ENCODE peak calls at places on chromosome 19, in seven cellular contexts. V is NCI-H1105 treated with DMSO at 0.1 percent for 48 hours; D is stimulated activated CD4-positive, alpha-beta T cell treated with anti-CD3 and anti-CD28 coated beads, Interleukin-15, amount 100 ng/mL, for 24 hours; L is activated T-helper 1 cell treated with Interleukin-2 at 50 U/mL for 16 hours; R is AG09309; A is B cell; J is amniotic stem cell. S is an unnamed sample.

GRCh38 chr19:51702103-51702753 is 9.1 kb downstream of the SPACA6 start:
- DNase-seq in A (no peak), V (no peak), J (no peak), L (no peak), D (peak), R (no peak), S (no peak)

GRCh38 chr19:57305056-57305455 is 15.2 kb upstream of the ZNF543 start:
- DNase-seq in L (no peak), D (no peak), R (no peak), V (no peak), J (no peak), A (no peak), S (no peak)

GRCh38 chr19:39867133-39867532 is 21.0 kb upstream of the FBL start:
- DNase-seq in R (no peak), L (no peak), A (no peak), D (no peak), J (no peak), V (no peak), S (no peak)

GRCh38 chr19:43723588-43723987 is 7.7 kb downstream of the IRGC start:
- DNase-seq in D (no peak), R (no peak), A (no peak), V (no peak), L (no peak), J (no peak), S (no peak)

GRCh38 chr19:35903550-35904179 is 1.3 kb downstream of the HCST start:
- DNase-seq in V (no peak), J (peak), L (peak), A (peak), R (no peak), D (peak), S (peak)

GRCh38 chr19:934865-935422 is 9.1 kb downstream of the ARID3A start:
- DNase-seq in J (no peak), A (no peak), D (no peak), V (no peak), R (no peak), L (no peak), S (peak)

GRCh38 chr19:1094655-1094977 is 559 bp downstream of the POLR2E start:
- DNase-seq in A (no peak), J (no peak), R (no peak), L (no peak), D (no peak), V (no peak), S (no peak)

GRCh38 chr19:756232-756631 is 5.3 kb downstream of the MISP start:
- DNase-seq in D (peak), J (no peak), L (no peak), V (no peak), A (no peak), R (no peak), S (no peak)

S was measured in GF-D8.